ENCODE peak calls at places on chromosomes 3 and 15, in six cellular contexts. D is kidney epithelial cell, U is H9, Z is bronchial epithelial cell, V is gastrocnemius medialis, F is HL-60. T is an unnamed sample.

GRCh38 chr15:89391685-89392257 is 57.1 kb upstream of the POLG start:
- DNase-seq in D (no peak), U (no peak), Z (no peak), V (no peak), F (no peak), T (no peak)

GRCh38 chr15:85377986-85378385 is 2.4 kb upstream of the AKAP13 start:
- DNase-seq in D (no peak), U (no peak), Z (no peak), V (no peak), F (no peak), T (no peak)

GRCh38 chr15:49366496-49366895 is 56.5 kb upstream of the FGF7 start:
- DNase-seq in D (no peak), U (no peak), Z (no peak), V (no peak), F (no peak), T (no peak)

GRCh38 chr15:67091073-67091965 is 25.9 kb downstream of the SMAD3 start:
- DNase-seq in D (peak; percentile 88), U (no peak), Z (peak; percentile 96), V (peak; percentile 89), F (peak; percentile 88), T (peak; percentile 87)

GRCh38 chr3:134360046-134360445 is 14.2 kb downstream of the AMOTL2 start:
- DNase-seq in D (no peak), U (no peak), Z (no peak), V (no peak), F (no peak), T (no peak)

GRCh38 chr3:111906667-111907066 is 47.6 kb downstream of the PHLDB2 start:
- DNase-seq in D (no peak), U (no peak), Z (no peak), V (no peak), F (no peak), T (no peak)

GRCh38 chr3:107775958-107776357 is 253.2 kb downstream of the BBX start:
- DNase-seq in D (no peak), U (no peak), Z (no peak), V (no peak), F (no peak), T (no peak)

GRCh38 chr15:70025413-70026296 is 72.1 kb downstream of the TLE3 start:
- DNase-seq in D (no peak), U (no peak), Z (no peak), V (peak; percentile 14), F (no peak), T (no peak)

GRCh38 chr15:68958597-68958996 is 28.3 kb downstream of the SPESP1 start:
- DNase-seq in D (no peak), U (no peak), Z (no peak), V (no peak), F (no peak), T (no peak)

GRCh38 chr15:86284630-86285029 is 205.0 kb downstream of the AGBL1 start:
- DNase-seq in D (no peak), U (no peak), Z (no peak), V (no peak), F (no peak), T (no peak)

GRCh38 chr3:115989927-115990326 is 366.6 kb downstream of the GAP43 start:
- DNase-seq in D (no peak), U (no peak), Z (peak; percentile 62), V (no peak), F (no peak), T (no peak)

GRCh38 chr15:65370885-65371284 is 6.9 kb downstream of the IGDCC3 start:
- DNase-seq in D (no peak), U (no peak), Z (no peak), V (no peak), F (no peak), T (no peak)

GRCh38 chr3:47250309-47251060 is 32.1 kb downstream of the KIF9 start:
- DNase-seq in D (no peak), U (peak; percentile 75), Z (peak; percentile 14), V (peak; percentile 31), F (peak; percentile 54), T (no peak)
- TF ChIP-seq CTCF in D (peak; percentile 44), U (peak; percentile 63), Z (peak; percentile 45), V (peak; percentile 62), F (peak; percentile 40), T (no peak)

GRCh38 chr15:40826123-40827075 is 2.1 kb downstream of the PPP1R14D start:
- DNase-seq in D (no peak), U (no peak), Z (no peak), V (no peak), F (no peak), T (no peak)
- H3K27me3 ChIP-seq in D (no peaks in the 10 kb centered on the region), U (no peaks in the 10 kb centered on the region), Z (no peaks in the 10 kb centered on the region), V (no peaks in the 10 kb centered on the region), F (no peaks in the 10 kb centered on the region), T (no peaks in the 10 kb centered on the region)

GRCh38 chr3:26369133-26369532 is 253.4 kb upstream of the LRRC3B start:
- DNase-seq in D (no peak), U (peak; percentile 73), Z (no peak), V (no peak), F (no peak), T (no peak)
- TF ChIP-seq CTCF in D (peak; percentile 13), U (peak; percentile 58), Z (no peak), V (no peak), F (no peak), T (no peak)

GRCh38 chr3:177528306-177529070 is 331.2 kb upstream of the TBL1XR1 start:
- DNase-seq in D (no peak), U (no peak), Z (peak; percentile 26), V (no peak), F (no peak), T (no peak)
- H3K27me3 ChIP-seq in D (no peaks in the 10 kb centered on the region), U (no peaks in the 10 kb centered on the region), Z (no peaks in the 10 kb centered on the region), V (no peaks in the 10 kb centered on the region), F (no peaks in the 10 kb centered on the region), T (no peaks in the 10 kb centered on the region)

GRCh38 chr3:32003380-32003779 is 21.8 kb downstream of the ZNF860 start:
- DNase-seq in D (no peak), U (no peak), Z (no peak), V (no peak), F (no peak), T (no peak)

GRCh38 chr3:32002536-32003368 is 21.2 kb downstream of the ZNF860 start:
- DNase-seq in D (no peak), U (no peak), Z (no peak), V (no peak), F (peak; percentile 17), T (no peak)

GRCh38 chr3:31999902-32000439 is 18.4 kb downstream of the ZNF860 start:
- DNase-seq in D (no peak), U (no peak), Z (no peak), V (no peak), F (no peak), T (no peak)

GRCh38 chr3:32000877-32001276 is 19.3 kb downstream of the ZNF860 start:
- DNase-seq in D (no peak), U (no peak), Z (no peak), V (no peak), F (no peak), T (no peak)

GRCh38 chr3:32004111-32004790 is 22.7 kb downstream of the ZNF860 start:
- DNase-seq in D (no peak), U (peak; percentile 44), Z (peak; percentile 44), V (no peak), F (no peak), T (no peak)
- TF ChIP-seq CTCF in D (peak; percentile 20), U (peak; percentile 24), Z (peak; percentile 26), V (no peak), F (no peak), T (no peak)

DNA sequence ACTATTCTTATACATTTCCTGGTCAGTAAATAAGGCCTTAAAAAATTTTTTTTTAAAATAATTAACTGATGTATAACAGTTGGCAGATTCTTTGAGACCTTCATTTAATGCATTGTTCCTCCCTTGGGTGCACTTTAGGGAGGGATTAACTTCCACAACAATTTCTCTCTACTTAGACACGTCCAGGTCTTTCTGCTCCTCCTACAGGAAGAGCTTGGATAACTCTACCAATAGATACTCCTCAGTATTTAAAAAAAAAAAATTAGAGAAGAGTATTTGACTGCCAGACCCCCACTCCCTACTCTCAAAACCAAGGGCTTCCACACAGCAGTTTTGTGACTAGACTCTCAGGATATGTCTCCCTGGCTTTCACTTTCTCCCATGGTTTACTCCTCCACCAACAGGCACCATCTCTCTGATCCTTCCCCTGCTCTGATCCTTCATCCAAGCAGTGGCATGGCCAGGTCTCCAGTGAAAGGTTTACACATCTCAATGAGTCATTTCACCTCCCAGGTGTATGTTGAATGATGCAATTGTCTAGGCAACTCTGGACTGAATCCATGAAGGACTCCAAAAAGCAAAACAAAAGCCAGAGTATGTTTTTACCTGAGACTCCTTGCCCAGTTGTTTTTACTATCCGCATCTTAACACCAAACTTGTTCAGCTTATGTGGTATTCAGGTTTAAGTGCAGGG is 7.4 kb downstream of the ZIC4 start:
- DNase-seq in D (no peak), U (no peak), Z (peak; percentile 32), V (no peak), F (no peak), T (no peak)
- H3K27me3 ChIP-seq in D (peaks cover 68% of the 10 kb centered on the region), U (peaks cover 64% of the 10 kb centered on the region), Z (peaks cover 37% of the 10 kb centered on the region), V (peaks cover 7% of the 10 kb centered on the region), F (peaks cover 36% of the 10 kb centered on the region), T (peaks cover 43% of the 10 kb centered on the region)

DNA sequence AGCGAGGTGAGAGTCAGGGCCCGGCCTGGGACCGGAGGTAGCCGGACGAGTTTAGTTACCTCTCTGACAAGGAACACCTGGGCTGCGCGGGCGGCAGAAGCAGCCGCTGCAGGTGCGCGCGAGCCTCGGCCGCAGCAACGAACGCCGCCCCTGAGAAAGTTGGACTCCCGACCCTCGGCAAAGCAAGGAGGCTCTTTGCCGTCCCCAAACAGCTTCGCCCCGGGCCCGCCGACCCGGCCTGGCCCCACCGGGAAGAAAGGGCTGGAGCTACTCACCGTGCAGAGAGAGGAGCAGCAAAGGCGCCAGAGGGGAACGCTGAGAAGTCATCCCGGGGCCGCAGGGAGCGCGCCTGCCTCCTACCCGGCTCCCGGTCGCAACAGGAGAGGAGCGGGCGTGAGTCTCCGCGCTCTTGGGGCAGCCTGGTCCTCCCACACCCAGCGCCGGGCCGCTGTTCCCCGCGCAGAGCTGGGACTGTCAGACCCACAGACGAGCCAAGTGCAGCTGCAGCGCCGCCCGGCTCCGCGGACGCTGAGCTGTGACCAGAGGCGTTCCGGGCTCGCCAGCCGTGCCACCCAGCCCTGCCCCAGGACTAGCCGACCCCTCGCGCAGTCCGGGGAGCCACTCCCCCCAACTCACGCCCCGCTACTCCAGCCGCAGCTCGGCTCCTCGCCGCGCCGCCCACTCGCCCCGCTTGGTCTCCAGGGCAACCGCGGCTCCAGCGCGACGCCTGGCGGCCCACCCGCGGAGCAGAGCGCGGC is at the start of gene IGSF11:
- DNase-seq in D (no peak), U (peak; percentile 79), Z (peak; percentile 10), V (peak; percentile 16), F (peak; percentile 19), T (no peak)
- TF ChIP-seq CTCF in D (no peak), U (no peak), Z (peak; percentile 50), V (no peak), F (no peak), T (peak; percentile 57)

DNA sequence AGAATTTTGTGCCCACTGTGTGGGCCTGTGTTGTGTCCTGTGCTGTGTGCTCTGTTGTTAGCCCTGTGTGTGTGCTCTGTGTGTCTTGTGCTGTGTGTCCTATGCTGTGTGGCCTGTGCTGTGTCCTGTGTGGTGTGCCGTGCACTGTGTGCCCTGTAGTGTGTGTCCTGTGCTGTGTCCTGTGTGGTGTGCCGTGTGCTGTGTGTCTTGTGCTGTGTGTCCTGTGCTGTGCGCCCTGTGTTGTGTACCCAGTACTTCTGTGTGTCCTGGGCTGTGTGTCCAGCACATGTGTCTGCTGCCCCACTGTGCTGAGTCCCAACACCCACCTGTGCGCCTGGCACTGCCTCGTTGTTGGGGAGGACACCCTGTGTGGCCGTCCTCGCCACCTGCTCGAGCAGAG is 53.2 kb upstream of the CHRNA7 start:
- DNase-seq in D (no peak), U (no peak), Z (no peak), V (no peak), F (no peak), T (no peak)
- H3K27me3 ChIP-seq in D (peaks cover 11% of the 10 kb centered on the region), U (no peaks in the 10 kb centered on the region), Z (no peaks in the 10 kb centered on the region), V (peaks cover 16% of the 10 kb centered on the region), F (no peaks in the 10 kb centered on the region), T (no peaks in the 10 kb centered on the region)

GRCh38 chr3:185070491-185071335 is 82.1 kb downstream of the C3orf70 start:
- DNase-seq in D (no peak), U (peak; percentile 87), Z (peak; percentile 11), V (no peak), F (no peak), T (no peak)
- TF ChIP-seq CTCF in D (peak; percentile 20), U (peak; percentile 64), Z (peak; percentile 35), V (peak; percentile 8), F (no peak), T (no peak)